ENCODE peak calls at places on chromosomes 3 and 15, in four cellular contexts. One of them, this sample, is unnamed.

GRCh38 chr3:35183915-35184675 is 455.2 kb upstream of the ARPP21 start:
- DNase-seq in glutamatergic neuron: no peak
- DNase-seq in NCI-H345: no peak
- DNase-seq in HFFc6: no peak
- DNase-seq in this sample: no peak

GRCh38 chr3:115918900-115919299 is 295.6 kb downstream of the GAP43 start:
- DNase-seq in glutamatergic neuron: no peak
- DNase-seq in NCI-H345: no peak
- DNase-seq in HFFc6: no peak
- DNase-seq in this sample: no peak

GRCh38 chr15:83204697-83205096 is 2.9 kb downstream of the HDGFL3 start:
- DNase-seq in NCI-H345: no peak
- DNase-seq in glutamatergic neuron: no peak
- DNase-seq in HFFc6: no peak
- DNase-seq in this sample: no peak

GRCh38 chr3:159711560-159712333 is 276.9 kb upstream of the IL12A start:
- DNase-seq in NCI-H345: no peak
- DNase-seq in glutamatergic neuron: no peak
- DNase-seq in HFFc6: peak
- DNase-seq in this sample: peak

GRCh38 chr15:42448281-42448680 is 42.7 kb downstream of the ZNF106 start:
- DNase-seq in NCI-H345: no peak
- DNase-seq in glutamatergic neuron: no peak
- DNase-seq in HFFc6: no peak
- DNase-seq in this sample: no peak

GRCh38 chr3:94928921-94929320 is 866.1 kb downstream of the NSUN3 start:
- DNase-seq in NCI-H345: no peak
- DNase-seq in glutamatergic neuron: no peak
- DNase-seq in HFFc6: no peak
- DNase-seq in this sample: no peak

GRCh38 chr3:125192190-125193035 is 20.1 kb downstream of the SLC12A8 start:
- DNase-seq in HFFc6: no peak
- DNase-seq in glutamatergic neuron: no peak
- DNase-seq in NCI-H345: no peak
- DNase-seq in this sample: no peak

GRCh38 chr3:165192610-165193192 is 3.5 kb downstream of the SLITRK3 start:
- DNase-seq in NCI-H345: no peak
- DNase-seq in HFFc6: no peak
- DNase-seq in glutamatergic neuron: peak
- DNase-seq in this sample: no peak

GRCh38 chr15:26767169-26767670 is 5.6 kb downstream of the GABRB3 start:
- DNase-seq in NCI-H345: no peak
- DNase-seq in HFFc6: no peak
- DNase-seq in glutamatergic neuron: peak
- DNase-seq in this sample: no peak

GRCh38 chr15:49187537-49188245 is 17.6 kb downstream of the GALK2 start:
- DNase-seq in HFFc6: peak
- DNase-seq in glutamatergic neuron: no peak
- DNase-seq in NCI-H345: no peak
- DNase-seq in this sample: no peak

GRCh38 chr15:83644453-83644852 is 9.5 kb upstream of the ADAMTSL3 start:
- DNase-seq in HFFc6: no peak
- DNase-seq in NCI-H345: no peak
- DNase-seq in glutamatergic neuron: no peak
- DNase-seq in this sample: no peak

GRCh38 chr15:63354771-63355650 is 26.6 kb downstream of the CA12 start:
- DNase-seq in NCI-H345: no peak
- DNase-seq in glutamatergic neuron: no peak
- DNase-seq in HFFc6: no peak
- DNase-seq in this sample: no peak

GRCh38 chr15:39239562-39239961 is 341.3 kb upstream of the THBS1 start:
- DNase-seq in NCI-H345: no peak
- DNase-seq in HFFc6: peak
- DNase-seq in glutamatergic neuron: no peak
- DNase-seq in this sample: peak

GRCh38 chr3:26596325-26596724 is 26.2 kb upstream of the LRRC3B start:
- DNase-seq in NCI-H345: no peak
- DNase-seq in HFFc6: no peak
- DNase-seq in glutamatergic neuron: no peak
- DNase-seq in this sample: no peak

GRCh38 chr3:197364410-197365071 is 66.1 kb upstream of the DLG1 start:
- DNase-seq in HFFc6: no peak
- DNase-seq in glutamatergic neuron: no peak
- DNase-seq in NCI-H345: peak
- DNase-seq in this sample: no peak

GRCh38 chr3:182925330-182925943 is 54.9 kb downstream of the DCUN1D1 start:
- DNase-seq in glutamatergic neuron: no peak
- DNase-seq in NCI-H345: no peak
- DNase-seq in HFFc6: no peak
- DNase-seq in this sample: peak

GRCh38 chr15:64845183-64845611 is 3.5 kb downstream of the PLEKHO2 start:
- DNase-seq in HFFc6: no peak
- DNase-seq in glutamatergic neuron: no peak
- DNase-seq in NCI-H345: no peak
- DNase-seq in this sample: no peak

GRCh38 chr3:30964612-30965011 is 70.2 kb upstream of the GADL1 start:
- DNase-seq in HFFc6: no peak
- DNase-seq in NCI-H345: no peak
- DNase-seq in glutamatergic neuron: no peak
- DNase-seq in this sample: no peak

GRCh38 chr3:34675383-34676120 is 877.1 kb downstream of the PDCD6IP start:
- DNase-seq in NCI-H345: no peak
- DNase-seq in HFFc6: no peak
- DNase-seq in glutamatergic neuron: no peak
- DNase-seq in this sample: no peak

This sample was measured in GM04504.